ENCODE peak calls at places on chromosomes 16 and 17, in nine cellular contexts. B, H, V, R, W, C, L, M and U are unnamed samples.

GRCh38 chr17:8698142-8699050 is 46.2 kb downstream of the CCDC42 start:
- DNase-seq in B (no peak), H (peak), V (no peak), R (no peak), W (peak), C (no peak), L (peak), M (peak), U (no peak)

GRCh38 chr16:11452746-11453344 is 107.6 kb downstream of the RMI2 start:
- DNase-seq in B (no peak), H (no peak), V (no peak), R (no peak), W (no peak), C (no peak), L (no peak), M (no peak), U (no peak)

GRCh38 chr17:42436401-42436800 is 13.3 kb upstream of the CAVIN1 start:
- DNase-seq in B (no peak), H (no peak), V (no peak), R (peak), W (peak), C (no peak), L (peak), M (peak), U (no peak)

GRCh38 chr17:78383725-78384471 is 5.4 kb downstream of the PGS1 start:
- DNase-seq in B (no peak), H (no peak), V (no peak), R (peak), W (peak), C (no peak), L (peak), M (peak), U (peak)

GRCh38 chr17:80453980-80454556 is 22.3 kb downstream of the NPTX1 start:
- DNase-seq in B (no peak), H (no peak), V (no peak), R (no peak), W (no peak), C (no peak), L (no peak), M (no peak), U (no peak)

GRCh38 chr16:3495166-3495565 is at the start of gene C16orf90:
- DNase-seq in B (no peak), H (no peak), V (no peak), R (no peak), W (no peak), C (no peak), L (no peak), M (no peak), U (no peak)

GRCh38 chr17:82838386-82839063 is 1.3 kb downstream of the ZNF750 start:
- DNase-seq in B (no peak), H (no peak), V (no peak), R (peak), W (peak), C (peak), L (peak), M (no peak), U (no peak)

GRCh38 chr16:56623637-56624036 is 1.9 kb upstream of the MT1E start:
- DNase-seq in B (no peak), H (no peak), V (no peak), R (no peak), W (no peak), C (no peak), L (no peak), M (no peak), U (no peak)

GRCh38 chr16:69077251-69077650 is 28.2 kb upstream of the HAS3 start:
- DNase-seq in B (no peak), H (no peak), V (no peak), R (peak), W (peak), C (peak), L (peak), M (peak), U (no peak)

GRCh38 chr17:50627782-50628601 is 6.7 kb upstream of the ABCC3 start:
- DNase-seq in B (no peak), H (no peak), V (no peak), R (no peak), W (no peak), C (no peak), L (no peak), M (no peak), U (no peak)

GRCh38 chr17:19897108-19897854 is 29.5 kb upstream of the ULK2 start:
- DNase-seq in B (no peak), H (no peak), V (no peak), R (peak), W (no peak), C (no peak), L (no peak), M (no peak), U (no peak)

GRCh38 chr16:57131351-57131970 is 39.1 kb downstream of the CPNE2 start:
- DNase-seq in B (no peak), H (no peak), V (no peak), R (no peak), W (no peak), C (no peak), L (no peak), M (no peak), U (no peak)

GRCh38 chr17:48722924-48723554 is at the start of gene PRAC2:
- DNase-seq in B (peak), H (no peak), V (no peak), R (no peak), W (no peak), C (no peak), L (no peak), M (no peak), U (no peak)

GRCh38 chr17:49779730-49780220 is 8.7 kb upstream of the KAT7 start:
- DNase-seq in B (no peak), H (peak), V (peak), R (peak), W (peak), C (peak), L (peak), M (peak), U (peak)

GRCh38 chr17:68820825-68821481 is 134.2 kb downstream of the ABCA8 start:
- DNase-seq in B (no peak), H (no peak), V (no peak), R (no peak), W (no peak), C (no peak), L (no peak), M (no peak), U (no peak)

GRCh38 chr16:85448557-85449194 is 164.4 kb upstream of the GSE1 start:
- DNase-seq in B (no peak), H (no peak), V (peak), R (no peak), W (no peak), C (no peak), L (no peak), M (no peak), U (peak)

GRCh38 chr16:70163596-70163995 is 10.0 kb upstream of the CLEC18C start:
- DNase-seq in B (no peak), H (no peak), V (peak), R (no peak), W (no peak), C (peak), L (no peak), M (no peak), U (no peak)

GRCh38 chr17:20234266-20234665 is 225.1 kb downstream of the SPECC1 start:
- DNase-seq in B (no peak), H (no peak), V (no peak), R (no peak), W (no peak), C (no peak), L (no peak), M (no peak), U (no peak)

GRCh38 chr17:79252886-79253285 is 178.3 kb downstream of the ENGASE start:
- DNase-seq in B (no peak), H (no peak), V (no peak), R (no peak), W (no peak), C (no peak), L (no peak), M (no peak), U (no peak)

GRCh38 chr16:84816023-84816422 is 3.8 kb upstream of the CRISPLD2 start:
- DNase-seq in B (no peak), H (no peak), V (no peak), R (no peak), W (no peak), C (no peak), L (no peak), M (no peak), U (no peak)

GRCh38 chr16:49352923-49353322 is 20.7 kb upstream of the C16orf78 start:
- DNase-seq in B (peak), H (peak), V (no peak), R (no peak), W (no peak), C (no peak), L (peak), M (no peak), U (peak)

GRCh38 chr17:66580601-66581385 is 254.1 kb upstream of the CACNG5 start:
- DNase-seq in B (no peak), H (no peak), V (no peak), R (no peak), W (peak), C (no peak), L (no peak), M (no peak), U (no peak)

GRCh38 chr17:4177732-4178131 is 34.7 kb downstream of the CYB5D2 start:
- DNase-seq in B (no peak), H (no peak), V (no peak), R (no peak), W (no peak), C (no peak), L (no peak), M (no peak), U (no peak)

GRCh38 chr17:39916918-39917317 is 1.5 kb downstream of the GSDMB start:
- DNase-seq in B (no peak), H (peak), V (no peak), R (no peak), W (peak), C (no peak), L (no peak), M (no peak), U (no peak)

GRCh38 chr16:58024673-58025350 is 742 bp upstream of the MMP15 start:
- DNase-seq in B (peak), H (peak), V (no peak), R (no peak), W (no peak), C (peak), L (peak), M (no peak), U (no peak)

GRCh38 chr17:41678411-41678906 is 10.2 kb upstream of the EIF1 start:
- DNase-seq in B (no peak), H (peak), V (no peak), R (peak), W (peak), C (peak), L (no peak), M (peak), U (no peak)

GRCh38 chr16:3179651-3180050 is 8.4 kb upstream of the OR1F1 start:
- DNase-seq in B (no peak), H (no peak), V (no peak), R (no peak), W (no peak), C (no peak), L (no peak), M (no peak), U (no peak)

GRCh38 chr17:82875418-82875856 is 35.6 kb upstream of the ZNF750 start:
- DNase-seq in B (peak), H (no peak), V (no peak), R (peak), W (no peak), C (peak), L (no peak), M (no peak), U (no peak)

GRCh38 chr17:38871247-38871991 is 1.6 kb downstream of the LASP1 start:
- DNase-seq in B (no peak), H (peak), V (peak), R (peak), W (peak), C (peak), L (peak), M (peak), U (peak)

GRCh38 chr16:88888057-88888777 is 21.8 kb upstream of the PABPN1L start:
- DNase-seq in B (no peak), H (no peak), V (no peak), R (no peak), W (no peak), C (no peak), L (no peak), M (no peak), U (no peak)

GRCh38 chr16:4087990-4088577 is 28.2 kb downstream of the ADCY9 start:
- DNase-seq in B (no peak), H (no peak), V (no peak), R (no peak), W (peak), C (no peak), L (no peak), M (no peak), U (no peak)

GRCh38 chr16:54493076-54493475 is 206.5 kb upstream of the IRX3 start:
- DNase-seq in B (no peak), H (no peak), V (no peak), R (no peak), W (no peak), C (no peak), L (peak), M (peak), U (no peak)

GRCh38 chr16:3129137-3130131 is 5.4 kb upstream of the ZNF213 start:
- DNase-seq in B (peak), H (no peak), V (peak), R (peak), W (peak), C (peak), L (peak), M (peak), U (peak)

GRCh38 chr16:30875881-30876791 is 17.7 kb downstream of the BCL7C start:
- DNase-seq in B (no peak), H (no peak), V (peak), R (no peak), W (peak), C (peak), L (peak), M (peak), U (peak)

GRCh38 chr17:4136373-4136772 is 6.5 kb downstream of the ZZEF1 start:
- DNase-seq in B (no peak), H (no peak), V (no peak), R (peak), W (peak), C (no peak), L (no peak), M (peak), U (no peak)

GRCh38 chr17:17140590-17140980 is 65.5 kb downstream of the PLD6 start:
- DNase-seq in B (no peak), H (peak), V (no peak), R (peak), W (peak), C (peak), L (peak), M (peak), U (no peak)

GRCh38 chr16:21239646-21240045 is 6.1 kb downstream of the ANKS4B start:
- DNase-seq in B (no peak), H (no peak), V (no peak), R (no peak), W (no peak), C (no peak), L (no peak), M (no peak), U (no peak)

GRCh38 chr16:84788968-84789371 is 30.8 kb upstream of the CRISPLD2 start:
- DNase-seq in B (no peak), H (no peak), V (no peak), R (no peak), W (no peak), C (no peak), L (peak), M (no peak), U (no peak)

GRCh38 chr17:62649570-62649969 is 22.1 kb downstream of the MRC2 start:
- DNase-seq in B (no peak), H (no peak), V (no peak), R (no peak), W (no peak), C (no peak), L (peak), M (no peak), U (no peak)

GRCh38 chr17:77287432-77288068 is 146.8 kb downstream of the SEC14L1 start:
- DNase-seq in B (no peak), H (no peak), V (no peak), R (peak), W (peak), C (peak), L (peak), M (peak), U (no peak)

GRCh38 chr17:77285594-77286390 is 145.0 kb downstream of the SEC14L1 start:
- DNase-seq in B (no peak), H (no peak), V (no peak), R (peak), W (peak), C (peak), L (peak), M (peak), U (no peak)

GRCh38 chr17:77286391-77286640 is 145.5 kb downstream of the SEC14L1 start:
- DNase-seq in B (no peak), H (no peak), V (no peak), R (no peak), W (no peak), C (no peak), L (no peak), M (no peak), U (no peak)

GRCh38 chr17:77288115-77288619 is 147.4 kb downstream of the SEC14L1 start:
- DNase-seq in B (no peak), H (no peak), V (no peak), R (peak), W (no peak), C (no peak), L (no peak), M (no peak), U (no peak)

GRCh38 chr17:77286641-77287431 is 146.1 kb downstream of the SEC14L1 start:
- DNase-seq in B (no peak), H (no peak), V (no peak), R (peak), W (peak), C (peak), L (peak), M (peak), U (no peak)
- H2AFZ ChIP-seq in B (no peak), H (no peak), V (no peak), R (no peak), W (peak), C (no peak), L (no peak), M (no peak), U (no peak)

GRCh38 chr17:63675607-63676539 is 24.1 kb downstream of the LIMD2 start:
- DNase-seq in B (no peak), H (peak), V (no peak), R (peak), W (peak), C (peak), L (peak), M (peak), U (no peak)
- H3K4me3 ChIP-seq in B (no peak), H (peak), V (no peak), R (no peak), W (no peak), C (peak), L (no peak), M (no peak), U (no peak)

GRCh38 chr16:71883193-71883848 is 661 bp downstream of the ZNF821 start:
- DNase-seq in B (peak), H (peak), V (peak), R (peak), W (peak), C (peak), L (peak), M (peak), U (peak)
- H2AFZ ChIP-seq in B (no peak), H (peak), V (peak), R (peak), W (peak), C (peak), L (peak), M (peak), U (peak)

GRCh38 chr17:74750327-74751069 is 2.1 kb downstream of the NHERF1 start:
- DNase-seq in B (no peak), H (no peak), V (peak), R (no peak), W (no peak), C (peak), L (no peak), M (no peak), U (no peak)

GRCh38 chr17:74749262-74750038 is 1.0 kb downstream of the NHERF1 start:
- DNase-seq in B (no peak), H (no peak), V (peak), R (no peak), W (no peak), C (no peak), L (peak), M (peak), U (peak)

GRCh38 chr17:74751210-74751529 is 2.7 kb downstream of the NHERF1 start:
- DNase-seq in B (no peak), H (no peak), V (no peak), R (no peak), W (no peak), C (no peak), L (no peak), M (no peak), U (no peak)

GRCh38 chr17:74748529-74749261 is at the start of gene NHERF1:
- DNase-seq in B (peak), H (peak), V (peak), R (peak), W (peak), C (peak), L (peak), M (peak), U (peak)

GRCh38 chr17:74750039-74750326 is 1.6 kb downstream of the NHERF1 start:
- DNase-seq in B (no peak), H (no peak), V (no peak), R (no peak), W (no peak), C (no peak), L (no peak), M (no peak), U (no peak)
- H3K4me3 ChIP-seq in B (peak), H (peak), V (peak), R (peak), W (peak), C (peak), L (no peak), M (peak), U (peak)

GRCh38 chr17:75393523-75394331 is 11.8 kb downstream of the GRB2 start:
- DNase-seq in B (peak), H (peak), V (peak), R (peak), W (peak), C (peak), L (peak), M (peak), U (peak)
- H2AFZ ChIP-seq in B (peak), H (peak), V (peak), R (peak), W (peak), C (peak), L (peak), M (peak), U (no peak)

GRCh38 chr16:66548868-66549267 is 1.1 kb downstream of the TK2 start:
- DNase-seq in B (no peak), H (no peak), V (no peak), R (no peak), W (no peak), C (no peak), L (no peak), M (no peak), U (no peak)
- H3K4me3 ChIP-seq in B (peak), H (peak), V (peak), R (peak), W (peak), C (peak), L (peak), M (peak), U (peak)

DNA sequence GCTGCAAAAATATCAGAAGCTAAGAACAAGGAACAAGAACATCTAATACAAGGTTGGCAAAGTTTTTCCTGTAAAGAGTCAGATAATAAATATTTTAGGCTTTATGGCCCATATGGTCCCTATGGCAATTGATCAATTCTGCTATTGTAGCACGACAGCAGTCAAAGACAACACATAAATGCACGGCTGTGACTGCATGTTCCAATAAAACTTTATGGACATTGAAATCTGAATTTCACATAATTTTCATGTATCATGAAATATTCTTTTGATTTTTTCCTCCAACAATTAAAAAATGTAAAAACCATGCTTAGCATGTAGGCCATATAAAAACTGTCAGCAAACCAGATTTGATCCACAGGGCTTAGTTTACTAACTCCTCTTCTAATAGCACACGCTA is 10.5 kb upstream of the RNF43 start:
- DNase-seq in B (no peak), H (no peak), V (no peak), R (no peak), W (no peak), C (no peak), L (no peak), M (no peak), U (no peak)
- H2AFZ ChIP-seq in B (no peak), H (peak), V (no peak), R (no peak), W (no peak), C (no peak), L (no peak), M (no peak), U (peak)